ENCODE peak calls at places on chromosomes 13 and 19, in seven cellular contexts. One of them, this sample, is unnamed.

GRCh38 chr19:58350871-58351557 is 2.3 kb downstream of the A1BG start:
- DNase-seq in BJ: no peak
- DNase-seq in fibroblast of villous mesenchyme: no peak
- DNase-seq in endothelial cell: no peak
- DNase-seq in heart right ventricle: no peak
- DNase-seq in mucosa of descending colon: no peak
- DNase-seq in DND-41: no peak
- DNase-seq in this sample: no peak

GRCh38 chr19:41993612-41994483 is at the start of gene ATP1A3:
- DNase-seq in DND-41: peak; percentile 85
- DNase-seq in fibroblast of villous mesenchyme: peak; percentile 37
- DNase-seq in BJ: no peak
- DNase-seq in endothelial cell: peak; percentile 47
- DNase-seq in heart right ventricle: peak; percentile 66
- DNase-seq in mucosa of descending colon: no peak
- DNase-seq in this sample: peak; percentile 72

GRCh38 chr13:35694031-35694430 is 217.5 kb upstream of the MAB21L1 start:
- DNase-seq in fibroblast of villous mesenchyme: no peak
- DNase-seq in BJ: no peak
- DNase-seq in DND-41: no peak
- DNase-seq in heart right ventricle: no peak
- DNase-seq in endothelial cell: no peak
- DNase-seq in mucosa of descending colon: no peak
- DNase-seq in this sample: no peak

GRCh38 chr19:51031880-51032225 is 2.9 kb downstream of the KLK12 start:
- DNase-seq in fibroblast of villous mesenchyme: no peak
- DNase-seq in DND-41: no peak
- DNase-seq in BJ: no peak
- DNase-seq in mucosa of descending colon: no peak
- DNase-seq in endothelial cell: no peak
- DNase-seq in heart right ventricle: no peak
- DNase-seq in this sample: no peak

GRCh38 chr13:21596722-21597121 is 7.2 kb downstream of the MICU2 start:
- DNase-seq in endothelial cell: no peak
- DNase-seq in BJ: no peak
- DNase-seq in DND-41: no peak
- DNase-seq in fibroblast of villous mesenchyme: no peak
- DNase-seq in mucosa of descending colon: no peak
- DNase-seq in heart right ventricle: no peak
- DNase-seq in this sample: no peak

GRCh38 chr13:31697290-31697689 is 42.0 kb upstream of the RXFP2 start:
- DNase-seq in heart right ventricle: no peak
- DNase-seq in mucosa of descending colon: no peak
- DNase-seq in BJ: no peak
- DNase-seq in DND-41: no peak
- DNase-seq in endothelial cell: no peak
- DNase-seq in fibroblast of villous mesenchyme: no peak
- DNase-seq in this sample: no peak

GRCh38 chr19:10809693-10810285 is 26.2 kb downstream of the TMED1 start:
- DNase-seq in mucosa of descending colon: no peak
- DNase-seq in DND-41: no peak
- DNase-seq in endothelial cell: no peak
- DNase-seq in BJ: no peak
- DNase-seq in heart right ventricle: no peak
- DNase-seq in fibroblast of villous mesenchyme: no peak
- DNase-seq in this sample: no peak

GRCh38 chr13:34555988-34556387 is 386.1 kb upstream of the NBEA start:
- DNase-seq in mucosa of descending colon: no peak
- DNase-seq in heart right ventricle: no peak
- DNase-seq in DND-41: no peak
- DNase-seq in BJ: no peak
- DNase-seq in endothelial cell: no peak
- DNase-seq in fibroblast of villous mesenchyme: no peak
- DNase-seq in this sample: no peak

GRCh38 chr13:74026753-74027152 is 107.5 kb downstream of the KLF12 start:
- DNase-seq in mucosa of descending colon: no peak
- DNase-seq in endothelial cell: peak; percentile 57
- DNase-seq in DND-41: peak; percentile 87
- DNase-seq in BJ: no peak
- DNase-seq in heart right ventricle: no peak
- DNase-seq in fibroblast of villous mesenchyme: no peak
- DNase-seq in this sample: peak; percentile 83

GRCh38 chr19:33303791-33304759 is 1.7 kb upstream of the CEBPA start:
- DNase-seq in fibroblast of villous mesenchyme: peak; percentile 25
- DNase-seq in BJ: no peak
- DNase-seq in DND-41: no peak
- DNase-seq in mucosa of descending colon: peak; percentile 64
- DNase-seq in endothelial cell: no peak
- DNase-seq in heart right ventricle: no peak
- DNase-seq in this sample: no peak

GRCh38 chr19:12995596-12996541 is 594 bp downstream of the NFIX start:
- DNase-seq in fibroblast of villous mesenchyme: no peak
- DNase-seq in endothelial cell: no peak
- DNase-seq in mucosa of descending colon: no peak
- DNase-seq in heart right ventricle: peak; percentile 61
- DNase-seq in BJ: no peak
- DNase-seq in DND-41: no peak
- DNase-seq in this sample: no peak

GRCh38 chr13:48194392-48194754 is 38.6 kb upstream of the ITM2B start:
- DNase-seq in DND-41: no peak
- DNase-seq in mucosa of descending colon: no peak
- DNase-seq in endothelial cell: no peak
- DNase-seq in BJ: no peak
- DNase-seq in fibroblast of villous mesenchyme: peak; percentile 7
- DNase-seq in heart right ventricle: no peak
- DNase-seq in this sample: no peak

GRCh38 chr19:18590273-18591272 is 2.0 kb downstream of the REX1BD start:
- DNase-seq in DND-41: peak; percentile 25
- DNase-seq in fibroblast of villous mesenchyme: peak; percentile 45
- DNase-seq in BJ: no peak
- DNase-seq in endothelial cell: peak; percentile 84
- DNase-seq in heart right ventricle: no peak
- DNase-seq in mucosa of descending colon: peak; percentile 63
- DNase-seq in this sample: peak; percentile 64

GRCh38 chr19:28297036-28297435 is 915.9 kb downstream of the UQCRFS1 start:
- DNase-seq in BJ: no peak
- DNase-seq in DND-41: no peak
- DNase-seq in heart right ventricle: no peak
- DNase-seq in mucosa of descending colon: no peak
- DNase-seq in fibroblast of villous mesenchyme: no peak
- DNase-seq in endothelial cell: no peak
- DNase-seq in this sample: no peak

GRCh38 chr13:36582977-36583376 is 90.8 kb upstream of the SERTM1 start:
- DNase-seq in fibroblast of villous mesenchyme: no peak
- DNase-seq in DND-41: no peak
- DNase-seq in heart right ventricle: no peak
- DNase-seq in mucosa of descending colon: no peak
- DNase-seq in endothelial cell: no peak
- DNase-seq in BJ: no peak
- DNase-seq in this sample: no peak

GRCh38 chr19:50549927-50550593 is 18.2 kb downstream of the LRRC4B start:
- DNase-seq in fibroblast of villous mesenchyme: no peak
- DNase-seq in DND-41: no peak
- DNase-seq in mucosa of descending colon: no peak
- DNase-seq in BJ: no peak
- DNase-seq in heart right ventricle: no peak
- DNase-seq in endothelial cell: no peak
- DNase-seq in this sample: no peak

GRCh38 chr19:49851456-49852259 is 699 bp downstream of the PTOV1 start:
- DNase-seq in mucosa of descending colon: peak; percentile 70
- DNase-seq in heart right ventricle: peak; percentile 45
- DNase-seq in BJ: no peak
- DNase-seq in endothelial cell: peak; percentile 53
- DNase-seq in DND-41: peak; percentile 56
- DNase-seq in fibroblast of villous mesenchyme: peak; percentile 44
- DNase-seq in this sample: peak; percentile 54

GRCh38 chr19:2543463-2544442 is 67.8 kb downstream of the GADD45B start:
- DNase-seq in heart right ventricle: peak; percentile 93
- DNase-seq in DND-41: peak; percentile 65
- DNase-seq in mucosa of descending colon: peak; percentile 92
- DNase-seq in fibroblast of villous mesenchyme: peak; percentile 99
- DNase-seq in endothelial cell: peak; percentile 84
- DNase-seq in BJ: peak; percentile 91
- DNase-seq in this sample: peak; percentile 86
- TF ChIP-seq CTCF in heart right ventricle: peak; percentile 60
- TF ChIP-seq CTCF in DND-41: no peak
- TF ChIP-seq CTCF in mucosa of descending colon: no peak
- TF ChIP-seq CTCF in fibroblast of villous mesenchyme: peak; percentile 38
- TF ChIP-seq CTCF in endothelial cell: no peak
- TF ChIP-seq CTCF in BJ: peak; percentile 52
- TF ChIP-seq CTCF in this sample: no peak

GRCh38 chr13:110820311-110820710 is 94.6 kb downstream of the ANKRD10 start:
- DNase-seq in heart right ventricle: no peak
- DNase-seq in mucosa of descending colon: no peak
- DNase-seq in BJ: no peak
- DNase-seq in DND-41: no peak
- DNase-seq in fibroblast of villous mesenchyme: no peak
- DNase-seq in endothelial cell: no peak
- DNase-seq in this sample: no peak

GRCh38 chr13:110818747-110819146 is 96.1 kb downstream of the ANKRD10 start:
- DNase-seq in endothelial cell: no peak
- DNase-seq in fibroblast of villous mesenchyme: no peak
- DNase-seq in DND-41: no peak
- DNase-seq in mucosa of descending colon: no peak
- DNase-seq in BJ: no peak
- DNase-seq in heart right ventricle: no peak
- DNase-seq in this sample: no peak

GRCh38 chr13:110816500-110816899 is 98.4 kb downstream of the ANKRD10 start:
- DNase-seq in BJ: no peak
- DNase-seq in mucosa of descending colon: no peak
- DNase-seq in heart right ventricle: no peak
- DNase-seq in endothelial cell: no peak
- DNase-seq in fibroblast of villous mesenchyme: no peak
- DNase-seq in DND-41: no peak
- DNase-seq in this sample: no peak

GRCh38 chr13:110817143-110817542 is 97.7 kb downstream of the ANKRD10 start:
- DNase-seq in fibroblast of villous mesenchyme: peak; percentile 79
- DNase-seq in endothelial cell: no peak
- DNase-seq in mucosa of descending colon: no peak
- DNase-seq in BJ: no peak
- DNase-seq in DND-41: no peak
- DNase-seq in heart right ventricle: no peak
- DNase-seq in this sample: no peak

GRCh38 chr13:110819203-110820014 is 95.5 kb downstream of the ANKRD10 start:
- DNase-seq in DND-41: peak; percentile 68
- DNase-seq in fibroblast of villous mesenchyme: peak; percentile 76
- DNase-seq in heart right ventricle: peak; percentile 69
- DNase-seq in BJ: peak; percentile 9
- DNase-seq in mucosa of descending colon: peak; percentile 78
- DNase-seq in endothelial cell: peak; percentile 85
- DNase-seq in this sample: peak; percentile 83
- TF ChIP-seq CTCF in DND-41: peak; percentile 97
- TF ChIP-seq CTCF in fibroblast of villous mesenchyme: peak; percentile 98
- TF ChIP-seq CTCF in heart right ventricle: peak; percentile 97
- TF ChIP-seq CTCF in BJ: peak; percentile 92
- TF ChIP-seq CTCF in mucosa of descending colon: peak; percentile 93
- TF ChIP-seq CTCF in endothelial cell: peak; percentile 99
- TF ChIP-seq CTCF in this sample: peak; percentile 91

DNA sequence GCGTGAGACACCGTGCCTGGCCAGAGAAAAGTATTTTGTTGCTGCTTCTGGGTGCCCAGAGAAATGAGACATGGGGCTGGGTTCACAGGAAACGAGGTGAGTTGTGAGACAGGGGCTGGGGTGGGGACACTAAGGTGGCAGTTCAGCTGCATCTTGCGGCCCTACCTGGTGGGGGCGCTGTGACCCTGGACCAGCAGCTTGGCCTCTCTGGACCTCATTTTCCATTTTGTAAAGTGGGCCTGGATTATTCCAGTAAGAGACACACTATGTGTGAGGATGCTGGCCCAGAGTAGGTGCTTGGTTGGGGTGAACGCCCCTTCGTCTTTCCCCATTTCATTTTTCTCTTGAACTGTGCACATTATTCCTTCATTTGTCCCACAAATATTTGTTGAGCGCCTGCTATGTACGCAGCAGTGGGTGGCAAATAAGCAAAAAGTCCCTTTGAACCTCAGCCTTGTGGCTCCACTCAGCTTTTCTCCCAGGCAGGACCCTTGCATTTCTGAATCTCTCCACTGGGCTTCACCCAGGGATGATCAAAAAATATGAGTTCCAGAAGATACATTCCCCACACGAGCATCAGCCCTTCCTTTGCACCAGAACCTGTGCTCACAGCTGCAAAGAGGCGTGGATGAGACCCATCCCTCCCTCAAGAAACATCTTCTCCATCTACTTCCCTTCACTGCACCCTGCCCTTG is 26.6 kb upstream of the OR10H1 start:
- DNase-seq in DND-41: peak; percentile 11
- DNase-seq in fibroblast of villous mesenchyme: no peak
- DNase-seq in heart right ventricle: no peak
- DNase-seq in endothelial cell: no peak
- DNase-seq in BJ: no peak
- DNase-seq in mucosa of descending colon: no peak
- DNase-seq in this sample: peak; percentile 36
- TF ChIP-seq CTCF in DND-41: peak; percentile 45
- TF ChIP-seq CTCF in fibroblast of villous mesenchyme: no peak
- TF ChIP-seq CTCF in heart right ventricle: no peak
- TF ChIP-seq CTCF in endothelial cell: no peak
- TF ChIP-seq CTCF in BJ: no peak
- TF ChIP-seq CTCF in mucosa of descending colon: no peak
- TF ChIP-seq CTCF in this sample: peak; percentile 31

GRCh38 chr19:1069009-1069779 is 2.2 kb downstream of the ARHGAP45 start:
- DNase-seq in fibroblast of villous mesenchyme: no peak
- DNase-seq in endothelial cell: no peak
- DNase-seq in heart right ventricle: peak; percentile 50
- DNase-seq in DND-41: peak; percentile 59
- DNase-seq in BJ: no peak
- DNase-seq in mucosa of descending colon: peak; percentile 92
- DNase-seq in this sample: peak; percentile 77

GRCh38 chr19:1072371-1073015 is 5.5 kb downstream of the ARHGAP45 start:
- DNase-seq in heart right ventricle: no peak
- DNase-seq in DND-41: no peak
- DNase-seq in fibroblast of villous mesenchyme: no peak
- DNase-seq in endothelial cell: no peak
- DNase-seq in BJ: no peak
- DNase-seq in mucosa of descending colon: no peak
- DNase-seq in this sample: no peak

GRCh38 chr19:1070931-1071791 is 4.2 kb downstream of the ARHGAP45 start:
- DNase-seq in fibroblast of villous mesenchyme: no peak
- DNase-seq in DND-41: no peak
- DNase-seq in heart right ventricle: no peak
- DNase-seq in BJ: no peak
- DNase-seq in endothelial cell: no peak
- DNase-seq in mucosa of descending colon: peak; percentile 67
- DNase-seq in this sample: no peak

GRCh38 chr19:1068111-1069001 is 1.4 kb downstream of the ARHGAP45 start:
- DNase-seq in BJ: no peak
- DNase-seq in heart right ventricle: peak; percentile 45
- DNase-seq in mucosa of descending colon: peak; percentile 89
- DNase-seq in DND-41: peak; percentile 89
- DNase-seq in endothelial cell: no peak
- DNase-seq in fibroblast of villous mesenchyme: no peak
- DNase-seq in this sample: peak; percentile 77

DNA sequence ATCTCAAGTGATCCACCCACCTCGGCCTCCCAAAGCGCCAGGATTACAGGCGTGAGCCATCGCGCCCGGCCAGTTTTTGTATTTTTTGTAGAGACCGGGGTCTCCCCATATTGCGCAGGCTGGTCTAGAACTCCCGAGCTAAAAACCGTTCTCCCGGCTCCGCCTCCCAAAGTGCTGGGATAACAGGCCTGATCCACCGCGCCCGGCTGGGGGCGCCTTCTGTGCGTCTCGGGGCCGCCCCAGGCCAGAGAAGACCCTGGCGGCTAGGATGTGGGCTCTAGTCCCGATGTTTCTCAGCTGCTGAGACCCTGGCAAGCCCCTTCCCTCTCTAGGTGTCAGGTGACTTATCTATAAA is 3.6 kb downstream of the ARHGAP45 start:
- DNase-seq in BJ: no peak
- DNase-seq in fibroblast of villous mesenchyme: peak; percentile 12
- DNase-seq in heart right ventricle: no peak
- DNase-seq in mucosa of descending colon: no peak
- DNase-seq in endothelial cell: no peak
- DNase-seq in DND-41: no peak
- DNase-seq in this sample: no peak
- TF ChIP-seq CTCF in BJ: peak; percentile 21
- TF ChIP-seq CTCF in fibroblast of villous mesenchyme: peak; percentile 19
- TF ChIP-seq CTCF in heart right ventricle: no peak
- TF ChIP-seq CTCF in mucosa of descending colon: no peak
- TF ChIP-seq CTCF in endothelial cell: no peak
- TF ChIP-seq CTCF in DND-41: no peak
- TF ChIP-seq CTCF in this sample: no peak